ENCODE peak calls at places on chromosome 19, in six cellular contexts. T, C, E, I, N and J are unnamed samples.

GRCh38 chr19:18428837-18429674 is 8.9 kb downstream of the ISYNA1 start:
- DNase-seq in T (peak; percentile 78), N (peak; percentile 75), I (peak; percentile 96), E (peak; percentile 93), C (peak; percentile 65), J (peak; percentile 93)

GRCh38 chr19:37551123-37551993 is 43.2 kb downstream of the ZNF571 start:
- DNase-seq in I (peak; percentile 58), E (no peak), C (no peak), N (no peak), T (no peak), J (no peak)

GRCh38 chr19:36008336-36008978 is at the start of gene SYNE4:
- DNase-seq in N (no peak), I (peak; percentile 93), E (peak; percentile 94), T (no peak), C (peak; percentile 47), J (peak; percentile 57)

GRCh38 chr19:6849876-6850275 is 37.5 kb upstream of the ADGRE1 start:
- DNase-seq in T (no peak), E (no peak), I (no peak), C (no peak), N (no peak), J (no peak)

GRCh38 chr19:17554968-17555479 is 425 bp upstream of the COLGALT1 start:
- DNase-seq in C (no peak), N (no peak), T (no peak), I (no peak), E (no peak), J (no peak)

GRCh38 chr19:41821003-41821735 is 23.3 kb downstream of the LYPD4 start:
- DNase-seq in I (peak; percentile 90), C (no peak), T (no peak), N (peak; percentile 23), E (peak; percentile 76), J (peak; percentile 22)

GRCh38 chr19:19866599-19867248 is 1.0 kb downstream of the ZNF253 start:
- DNase-seq in C (peak; percentile 35), E (peak; percentile 86), N (no peak), T (no peak), I (peak; percentile 95), J (peak; percentile 6)

GRCh38 chr19:13430790-13431582 is 75.3 kb downstream of the CACNA1A start:
- DNase-seq in N (peak; percentile 41), E (peak; percentile 71), I (peak; percentile 87), T (no peak), C (peak; percentile 22), J (peak; percentile 49)

GRCh38 chr19:1122021-1122971 is 18.5 kb downstream of the GPX4 start:
- DNase-seq in I (no peak), E (no peak), C (no peak), N (no peak), T (no peak), J (no peak)

GRCh38 chr19:35671818-35672217 is 5.5 kb downstream of the UPK1A start:
- DNase-seq in E (no peak), N (no peak), T (no peak), I (no peak), C (no peak), J (no peak)

GRCh38 chr19:10583021-10583776 is 3.9 kb downstream of the AP1M2 start:
- DNase-seq in T (no peak), I (peak; percentile 27), C (no peak), E (no peak), N (no peak), J (no peak)

GRCh38 chr19:6374711-6375410 is 872 bp downstream of the PSPN start:
- DNase-seq in T (no peak), E (no peak), N (no peak), I (no peak), C (no peak), J (no peak)

GRCh38 chr19:14381689-14382474 is 638 bp downstream of the ADGRE5 start:
- DNase-seq in E (no peak), I (no peak), T (peak; percentile 81), C (no peak), N (peak; percentile 33), J (no peak)

GRCh38 chr19:9711815-9712214 is 36.9 kb upstream of the ZNF562 start:
- DNase-seq in E (no peak), T (no peak), N (no peak), C (no peak), I (no peak), J (no peak)

GRCh38 chr19:37484406-37485115 is 15.4 kb downstream of the ZNF570 start:
- DNase-seq in I (no peak), N (no peak), T (no peak), C (no peak), E (no peak), J (no peak)

GRCh38 chr19:17757125-17757524 is 5.8 kb downstream of the FCHO1 start:
- DNase-seq in N (peak; percentile 46), E (no peak), C (no peak), I (no peak), T (no peak), J (no peak)

GRCh38 chr19:51064534-51065220 is at the start of gene KLK13:
- DNase-seq in N (no peak), I (peak; percentile 87), T (no peak), E (peak; percentile 84), C (peak; percentile 16), J (peak; percentile 49)

GRCh38 chr19:3335431-3336350 is 30.7 kb upstream of the NFIC start:
- DNase-seq in C (no peak), E (no peak), T (peak; percentile 87), I (no peak), N (peak; percentile 30), J (no peak)

GRCh38 chr19:867301-867793 is 7.9 kb downstream of the CFD start:
- DNase-seq in I (no peak), N (no peak), C (no peak), T (no peak), E (no peak), J (no peak)

GRCh38 chr19:10353793-10354391 is 14.5 kb upstream of the ICAM3 start:
- DNase-seq in E (peak; percentile 99), C (peak; percentile 60), N (no peak), T (peak; percentile 64), I (peak; percentile 100), J (peak; percentile 99)

DNA sequence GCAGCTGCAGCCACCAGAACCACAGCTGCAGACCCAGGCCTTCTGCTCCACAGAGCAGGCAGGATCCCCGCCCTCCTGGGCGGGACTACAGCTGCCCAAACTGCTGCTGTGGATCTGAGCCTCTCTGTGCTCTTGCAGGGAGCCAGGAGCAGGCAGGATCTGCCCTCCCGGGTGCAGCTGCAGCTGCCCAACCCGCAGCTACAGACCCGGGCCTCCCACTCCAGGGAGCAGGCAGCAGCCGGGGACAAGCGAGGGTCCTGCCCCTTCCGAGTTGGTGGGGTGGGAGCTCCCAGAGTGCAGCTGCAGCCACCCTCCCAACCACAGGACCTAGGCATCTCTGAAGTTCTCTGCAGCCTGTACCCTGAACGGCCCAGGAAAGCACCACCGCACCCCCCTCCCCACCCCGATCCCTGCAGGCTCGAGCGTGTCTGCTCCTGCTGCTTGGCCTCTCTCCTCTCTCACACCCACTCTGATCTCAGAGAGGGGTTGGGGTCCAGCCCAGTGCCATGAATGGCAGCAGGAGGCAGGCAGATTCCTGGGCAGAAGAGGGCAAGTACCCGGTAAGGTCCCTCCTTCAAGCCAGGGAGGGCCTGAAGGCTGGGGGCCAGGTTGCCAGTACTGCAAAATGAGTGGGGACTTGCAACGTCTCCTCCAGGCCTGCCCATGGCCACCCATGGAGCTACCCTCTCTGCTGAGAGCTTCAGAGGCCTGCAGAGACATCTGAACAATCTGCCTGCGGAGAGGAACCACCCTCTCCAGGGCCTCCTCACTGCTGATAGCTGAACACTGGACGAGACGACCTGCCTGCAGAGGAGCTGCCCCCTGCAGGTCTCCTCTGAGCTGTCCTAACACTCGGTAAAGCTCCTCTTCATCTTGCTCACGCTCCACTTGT is 16.4 kb upstream of the EMP3 start:
- DNase-seq in T (no peak), E (peak; percentile 76), C (no peak), I (peak; percentile 61), N (no peak), J (no peak)
- TF ChIP-seq CTCF in T (no peak), E (peak; percentile 59), C (peak; percentile 26), I (peak; percentile 36), N (peak; percentile 46), J (no peak)

GRCh38 chr19:28636706-28637105 is 576.2 kb downstream of the UQCRFS1 start:
- DNase-seq in E (no peak), C (no peak), I (no peak), N (no peak), T (no peak), J (no peak)

GRCh38 chr19:28641395-28641794 is 571.6 kb downstream of the UQCRFS1 start:
- DNase-seq in E (no peak), C (no peak), T (no peak), I (peak; percentile 24), N (no peak), J (no peak)

GRCh38 chr19:28640506-28640905 is 572.4 kb downstream of the UQCRFS1 start:
- DNase-seq in E (no peak), T (no peak), C (no peak), N (no peak), I (no peak), J (no peak)

GRCh38 chr19:28635962-28636629 is 576.9 kb downstream of the UQCRFS1 start:
- DNase-seq in T (no peak), E (no peak), C (no peak), N (no peak), I (no peak), J (no peak)

DNA sequence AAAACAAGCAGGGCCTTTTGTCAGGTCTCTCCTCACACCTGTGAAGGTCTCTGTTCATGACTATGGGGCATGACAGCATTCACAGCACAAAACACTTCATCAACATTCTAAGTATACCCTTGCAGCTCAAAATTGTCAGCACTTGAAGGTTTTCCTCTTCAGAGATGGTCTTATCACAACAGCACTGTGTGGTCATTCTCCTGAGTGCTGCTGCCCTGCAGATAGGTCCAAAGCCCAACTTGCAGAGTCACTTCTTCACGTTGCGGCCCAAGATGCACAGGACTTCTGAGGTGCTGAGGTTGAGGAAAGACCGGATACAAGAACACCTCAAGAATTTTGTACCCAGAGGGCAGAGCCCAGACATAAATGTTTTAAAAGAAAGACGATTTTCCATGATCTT is 574.5 kb downstream of the UQCRFS1 start:
- DNase-seq in C (no peak), I (no peak), E (no peak), N (no peak), T (no peak), J (no peak)
- TF ChIP-seq CTCF in C (no peak), I (no peak), E (no peak), N (no peak), T (no peak), J (no peak)

DNA sequence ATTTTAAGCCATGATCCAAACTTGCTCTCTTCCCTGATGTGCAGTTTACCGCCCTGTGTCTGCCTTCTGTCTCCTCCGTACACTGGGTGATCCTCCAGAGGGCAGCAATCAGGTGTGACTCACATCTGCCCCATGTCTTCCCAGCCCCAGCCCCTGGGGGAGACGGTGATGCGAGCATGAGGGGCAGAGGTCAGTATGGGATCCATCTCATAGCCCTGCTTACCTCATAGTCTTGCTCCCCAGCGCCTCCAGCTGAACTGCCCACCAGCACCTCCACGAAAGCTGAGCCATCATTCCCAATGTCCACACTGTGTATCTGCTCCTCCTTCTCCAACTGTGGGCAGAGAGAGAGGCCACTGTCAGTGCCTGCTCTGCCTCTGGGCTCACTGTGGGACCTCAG is 14.6 kb downstream of the XRCC1 start:
- DNase-seq in E (peak; percentile 40), I (peak; percentile 40), T (no peak), N (peak; percentile 13), C (no peak), J (no peak)
- TF ChIP-seq CTCF in E (peak; percentile 35), I (peak; percentile 27), T (no peak), N (peak; percentile 44), C (no peak), J (no peak)

DNA sequence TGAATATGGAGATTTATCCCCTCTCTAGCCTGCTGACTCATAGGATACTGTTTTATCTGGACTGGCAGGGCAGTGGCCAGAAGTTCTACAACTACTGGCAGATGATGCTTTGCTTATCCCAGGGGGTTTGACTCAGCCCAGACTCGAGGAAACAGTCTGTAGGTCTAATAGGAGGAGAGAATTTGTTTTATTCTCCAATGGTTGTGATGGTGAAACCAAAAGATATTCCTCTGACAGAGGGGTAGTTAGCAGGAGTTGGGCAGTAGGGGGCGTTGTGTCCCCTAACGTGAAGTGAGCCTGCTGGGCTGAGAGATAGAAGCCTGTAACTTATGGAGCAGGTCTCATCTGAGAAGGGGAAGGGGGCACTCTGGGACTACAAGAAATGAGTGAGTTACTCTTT is 74.9 kb downstream of the WTIP start:
- DNase-seq in E (peak; percentile 67), C (no peak), T (no peak), I (peak; percentile 75), N (no peak), J (peak; percentile 25)
- TF ChIP-seq CTCF in E (peak; percentile 76), C (peak; percentile 59), T (peak; percentile 24), I (peak; percentile 72), N (peak; percentile 70), J (peak; percentile 29)